ENCODE peak calls at places on chromosomes 6 and 20, in five cellular contexts. Y, J, M, A and E are unnamed samples.

GRCh38 chr6:129599467-129599866 is 110.5 kb downstream of the ARHGAP18 start:
- DNase-seq in J (no peak), A (no peak), Y (no peak), M (no peak), E (no peak)

GRCh38 chr6:149750136-149750609 is 632 bp downstream of the PCMT1 start:
- DNase-seq in J (peak), Y (peak), A (peak), M (peak), E (no peak)

GRCh38 chr6:159196430-159196829 is 27.2 kb downstream of the FNDC1 start:
- DNase-seq in A (no peak), J (no peak), M (no peak), Y (no peak), E (no peak)

GRCh38 chr20:5492941-5493340 is 176.2 kb upstream of the PROKR2 start:
- DNase-seq in M (no peak), A (no peak), Y (no peak), J (no peak), E (no peak)

GRCh38 chr6:140541288-140541687 is 1166.8 kb upstream of the CITED2 start:
- DNase-seq in J (no peak), Y (no peak), M (no peak), A (no peak), E (no peak)

GRCh38 chr20:19735446-19735845 is 22.6 kb upstream of the RIN2 start:
- DNase-seq in M (peak), J (peak), A (peak), Y (peak), E (no peak)

GRCh38 chr6:138397128-138397814 is 6.8 kb upstream of the HEBP2 start:
- DNase-seq in J (no peak), M (no peak), Y (no peak), A (no peak), E (no peak)

GRCh38 chr20:56933331-56933698 is 304.2 kb downstream of the TFAP2C start:
- DNase-seq in Y (no peak), M (no peak), A (no peak), J (no peak), E (no peak)

GRCh38 chr6:68008445-68008844 is 626.6 kb upstream of the ADGRB3 start:
- DNase-seq in A (no peak), J (no peak), M (no peak), Y (no peak), E (no peak)

GRCh38 chr6:140490086-140490485 is 1115.6 kb upstream of the CITED2 start:
- DNase-seq in Y (no peak), A (no peak), J (no peak), M (no peak), E (no peak)

GRCh38 chr6:150579611-150580010 is 20.1 kb upstream of the PLEKHG1 start:
- DNase-seq in Y (no peak), M (no peak), J (peak), A (no peak), E (no peak)

GRCh38 chr6:34485321-34486060 is 19.6 kb downstream of the PACSIN1 start:
- DNase-seq in J (no peak), M (no peak), Y (no peak), A (no peak), E (no peak)

GRCh38 chr6:109671721-109672120 is 19.3 kb downstream of the AK9 start:
- DNase-seq in J (no peak), A (no peak), M (no peak), Y (peak), E (no peak)

GRCh38 chr6:110561708-110562107 is 85.3 kb upstream of the SLC22A16 start:
- DNase-seq in Y (no peak), M (no peak), A (no peak), J (no peak), E (no peak)

GRCh38 chr6:131524695-131525336 is 48.2 kb upstream of the ARG1 start:
- DNase-seq in Y (no peak), J (no peak), A (no peak), M (no peak), E (no peak)

GRCh38 chr6:169898788-169899480 is 147.5 kb downstream of the ERMARD start:
- DNase-seq in Y (no peak), M (no peak), A (no peak), J (no peak), E (no peak)

GRCh38 chr6:6569043-6569442 is 19.5 kb upstream of the LY86 start:
- DNase-seq in J (no peak), M (no peak), Y (no peak), A (no peak), E (no peak)

GRCh38 chr6:163329991-163330390 is 84.5 kb upstream of the QKI start:
- DNase-seq in A (no peak), M (no peak), Y (no peak), J (no peak), E (no peak)

GRCh38 chr6:27280540-27281000 is 31.5 kb downstream of the POM121L2 start:
- DNase-seq in A (no peak), Y (peak), M (peak), J (no peak), E (no peak)

GRCh38 chr6:107740496-107741190 is 83.5 kb downstream of the SCML4 start:
- DNase-seq in A (peak), Y (no peak), M (no peak), J (no peak), E (no peak)

GRCh38 chr20:44701116-44701865 is 13.9 kb upstream of the CCN5 start:
- DNase-seq in Y (no peak), M (no peak), A (no peak), J (no peak), E (no peak)

GRCh38 chr6:159977242-159978214 is 8.6 kb downstream of the IGF2R start:
- DNase-seq in A (no peak), J (no peak), Y (no peak), M (no peak), E (no peak)

GRCh38 chr20:57473246-57474042 is 51.5 kb downstream of the CTCFL start:
- DNase-seq in Y (no peak), J (peak), M (no peak), A (no peak), E (no peak)

GRCh38 chr6:162622572-162622971 is 105.0 kb downstream of the PRKN start:
- DNase-seq in Y (no peak), M (no peak), J (no peak), A (no peak), E (no peak)

GRCh38 chr6:20877008-20877937 is 343.0 kb downstream of the CDKAL1 start:
- DNase-seq in J (peak), A (peak), Y (peak), M (peak), E (peak)

GRCh38 chr6:135088818-135089809 is 34.5 kb upstream of the HBS1L start:
- DNase-seq in M (peak), A (no peak), J (no peak), Y (peak), E (peak)
- H3K27ac ChIP-seq in M (no peak), A (no peak), J (no peak), Y (no peak), E (no peak)

GRCh38 chr20:855466-856360 is 22.2 kb downstream of the FAM110A start:
- DNase-seq in A (no peak), J (no peak), Y (no peak), M (no peak), E (no peak)
- H3K4me3 ChIP-seq in A (no peak), J (no peak), Y (no peak), M (no peak), E (no peak)

GRCh38 chr6:148528292-148528691 is 185.7 kb downstream of the SASH1 start:
- DNase-seq in Y (no peak), A (no peak), M (no peak), J (no peak), E (no peak)
- TF ChIP-seq CTCF in Y (peak), A (no peak), M (no peak), J (peak), E (peak)

GRCh38 chr20:37378420-37378784 is 32.5 kb downstream of the SRC start:
- DNase-seq in Y (no peak), J (no peak), A (no peak), M (no peak), E (no peak)
- H3K27ac ChIP-seq in Y (peak), J (no peak), A (no peak), M (peak), E (peak)

DNA sequence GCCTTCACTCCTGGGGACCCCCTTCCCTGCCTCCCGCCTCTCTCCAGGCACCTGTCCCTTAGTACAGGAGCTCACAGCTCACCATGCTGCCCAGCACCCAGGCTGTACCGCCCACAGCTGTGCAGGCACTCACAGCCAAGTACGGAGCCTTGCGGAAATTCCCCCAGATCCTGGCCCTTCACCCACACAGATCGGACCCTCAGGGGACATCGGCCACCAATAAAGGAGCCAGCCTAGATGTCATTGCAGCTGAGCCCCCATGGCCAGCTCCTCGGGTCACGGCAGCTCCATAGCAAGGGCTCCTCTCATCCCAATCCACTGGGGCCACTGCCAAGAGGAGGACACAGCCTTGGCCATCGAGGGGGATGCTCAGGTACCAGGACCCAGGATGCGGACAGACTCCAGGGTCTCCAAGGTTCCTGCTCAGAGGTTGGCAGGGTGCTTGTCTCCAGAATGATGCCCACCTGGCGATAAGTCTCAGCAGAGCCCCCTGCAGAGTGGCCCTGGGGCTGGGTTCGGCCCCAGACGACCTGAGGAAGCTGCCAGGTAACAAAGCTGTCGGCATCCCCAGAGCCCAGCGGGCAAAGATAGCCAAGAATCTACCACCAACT is 82.3 kb downstream of the YTHDF1 start:
- DNase-seq in J (peak), Y (no peak), A (no peak), M (no peak), E (no peak)
- H3K4me3 ChIP-seq in J (no peak), Y (no peak), A (no peak), M (no peak), E (no peak)

DNA sequence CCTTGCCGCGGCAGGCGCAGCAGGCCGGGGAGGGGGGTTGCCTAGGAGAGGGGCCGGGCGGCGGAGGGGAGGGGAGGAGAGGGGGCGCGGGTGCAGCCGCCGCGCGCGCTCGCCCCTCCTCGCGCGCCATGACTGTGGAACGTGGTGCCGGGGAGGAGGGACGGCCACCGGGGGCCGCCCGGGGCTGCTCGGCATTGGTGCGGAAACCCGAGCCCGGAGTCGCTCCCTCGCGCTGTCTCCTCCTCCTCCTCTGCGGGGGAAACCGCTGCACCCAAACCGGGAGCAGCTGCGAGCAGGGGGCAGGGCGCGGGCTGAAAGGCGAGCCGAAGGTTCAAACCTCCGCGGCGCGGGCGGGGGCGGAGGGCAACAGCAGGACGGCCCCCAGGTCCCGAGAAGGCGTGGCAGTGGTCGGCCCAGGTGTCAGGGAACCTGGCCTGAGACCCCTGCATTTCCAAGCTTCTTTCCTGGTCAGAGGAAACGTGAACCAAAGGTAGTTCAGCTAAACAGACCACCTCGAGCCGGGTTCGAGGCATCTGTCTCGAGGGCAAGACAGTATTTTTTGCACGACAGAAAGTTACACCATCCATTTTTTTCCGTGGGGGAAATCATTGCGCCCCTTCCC is 1.4 kb upstream of the TRERF1 start:
- DNase-seq in Y (peak), M (peak), A (peak), J (peak), E (peak)
- TF ChIP-seq CTCF in Y (no peak), M (no peak), A (no peak), J (no peak), E (no peak)

GRCh38 chr6:25370175-25371036 is 91.2 kb downstream of the CARMIL1 start:
- DNase-seq in Y (no peak), J (no peak), A (peak), M (no peak), E (no peak)

GRCh38 chr6:25369450-25370086 is 90.4 kb downstream of the CARMIL1 start:
- DNase-seq in A (peak), J (no peak), Y (no peak), M (no peak), E (no peak)

GRCh38 chr6:25369043-25369442 is 89.9 kb downstream of the CARMIL1 start:
- DNase-seq in M (no peak), J (no peak), Y (no peak), A (no peak), E (no peak)

GRCh38 chr6:25365159-25365558 is 86.0 kb downstream of the CARMIL1 start:
- DNase-seq in J (no peak), M (no peak), A (no peak), Y (no peak), E (no peak)

GRCh38 chr6:25366785-25367657 is 87.8 kb downstream of the CARMIL1 start:
- DNase-seq in J (no peak), Y (no peak), M (no peak), A (no peak), E (no peak)
- H3K27ac ChIP-seq in J (no peak), Y (no peak), M (no peak), A (no peak), E (no peak)

GRCh38 chr20:63276956-63277355 is 4.3 kb downstream of the ARFGAP1 start:
- DNase-seq in M (no peak), J (no peak), Y (no peak), A (no peak), E (no peak)

GRCh38 chr20:63280371-63280770 is 7.8 kb downstream of the ARFGAP1 start:
- DNase-seq in M (no peak), J (no peak), Y (no peak), A (no peak), E (no peak)

GRCh38 chr20:63279931-63280330 is 7.3 kb downstream of the ARFGAP1 start:
- DNase-seq in M (no peak), J (no peak), Y (no peak), A (no peak), E (no peak)

GRCh38 chr20:63277466-63278272 is 5.1 kb downstream of the ARFGAP1 start:
- DNase-seq in Y (no peak), A (no peak), J (no peak), M (no peak), E (no peak)

GRCh38 chr20:63278661-63279060 is 6.0 kb downstream of the ARFGAP1 start:
- DNase-seq in A (no peak), M (no peak), J (no peak), Y (no peak), E (no peak)
- H3K4me3 ChIP-seq in A (no peak), M (no peak), J (no peak), Y (no peak), E (no peak)

GRCh38 chr6:166934174-166934573 is 22.2 kb downstream of the RNASET2 start:
- DNase-seq in Y (no peak), M (no peak), J (no peak), A (no peak), E (no peak)

GRCh38 chr6:166932116-166932515 is 24.2 kb downstream of the RNASET2 start:
- DNase-seq in J (no peak), Y (no peak), M (no peak), A (no peak), E (no peak)

GRCh38 chr6:166931426-166931970 is 24.9 kb downstream of the RNASET2 start:
- DNase-seq in Y (no peak), J (no peak), M (no peak), A (no peak), E (no peak)

GRCh38 chr6:166933396-166933795 is 23.0 kb downstream of the RNASET2 start:
- DNase-seq in M (no peak), J (no peak), Y (no peak), A (no peak), E (no peak)

DNA sequence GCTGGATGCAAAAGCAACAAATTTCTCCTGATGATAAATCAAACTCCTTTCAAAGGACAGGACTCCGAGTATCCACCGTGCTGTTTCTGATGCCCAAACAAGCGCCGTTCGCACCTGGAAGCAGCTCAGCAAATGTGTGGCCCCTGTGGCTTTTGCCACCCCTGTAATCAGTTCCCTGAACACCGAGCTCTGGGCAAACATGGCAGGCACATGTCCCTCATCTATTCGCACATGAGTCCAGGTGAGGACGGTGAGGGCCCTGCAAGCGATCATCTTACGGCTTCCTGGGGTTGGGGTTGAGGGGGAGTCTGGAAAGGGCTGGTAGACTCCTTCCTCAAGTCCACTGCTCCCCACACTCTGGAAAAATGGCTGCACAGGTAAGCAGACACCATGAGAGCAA is 23.7 kb downstream of the RNASET2 start:
- DNase-seq in M (no peak), A (no peak), J (no peak), Y (no peak), E (no peak)
- TF ChIP-seq CTCF in M (no peak), A (no peak), J (no peak), Y (no peak), E (no peak)

GRCh38 chr20:16241911-16242310 is 331.3 kb downstream of the KIF16B start:
- DNase-seq in Y (peak), A (no peak), M (peak), J (no peak), E (no peak)

GRCh38 chr20:16240355-16240754 is 332.9 kb downstream of the KIF16B start:
- DNase-seq in Y (no peak), J (no peak), M (no peak), A (no peak), E (no peak)

GRCh38 chr20:16236589-16237241 is 336.5 kb downstream of the KIF16B start:
- DNase-seq in M (no peak), A (no peak), Y (no peak), J (no peak), E (no peak)
- H3K27ac ChIP-seq in M (no peak), A (no peak), Y (no peak), J (no peak), E (no peak)